ENCODE peak calls at places on chromosome 5, in eight cellular contexts. F, Q, W, T, U, Y, V and B are unnamed samples.

GRCh38 chr5:98872679-98873078 is 56.1 kb downstream of the CHD1 start:
- DNase-seq in F (no peak), Q (peak), W (no peak), T (no peak), U (peak), Y (no peak), V (peak), B (no peak)

GRCh38 chr5:113378960-113379541 is 55.7 kb downstream of the TSSK1B start:
- DNase-seq in F (peak), Q (peak), W (peak), T (peak), U (peak), Y (no peak), V (peak), B (no peak)

GRCh38 chr5:78112931-78113330 is 181.6 kb downstream of the AP3B1 start:
- DNase-seq in F (no peak), Q (no peak), W (no peak), T (no peak), U (no peak), Y (peak), V (no peak), B (no peak)

GRCh38 chr5:164627051-164627450 is 1121.6 kb downstream of the MAT2B start:
- DNase-seq in F (no peak), Q (no peak), W (no peak), T (no peak), U (no peak), Y (no peak), V (no peak), B (no peak)

GRCh38 chr5:147530801-147531389 is 21.0 kb upstream of the DPYSL3 start:
- DNase-seq in F (no peak), Q (peak), W (no peak), T (no peak), U (peak), Y (no peak), V (no peak), B (no peak)

GRCh38 chr5:154262376-154262775 is 71.8 kb downstream of the GALNT10 start:
- DNase-seq in F (no peak), Q (no peak), W (no peak), T (no peak), U (no peak), Y (no peak), V (no peak), B (no peak)

GRCh38 chr5:39013938-39014337 is 60.3 kb downstream of the RICTOR start:
- DNase-seq in F (no peak), Q (no peak), W (no peak), T (no peak), U (peak), Y (no peak), V (no peak), B (no peak)

GRCh38 chr5:100165309-100165708 is 369.9 kb upstream of the FAM174A start:
- DNase-seq in F (no peak), Q (no peak), W (no peak), T (no peak), U (no peak), Y (no peak), V (no peak), B (no peak)

GRCh38 chr5:171418982-171419662 is at the start of gene FGF18:
- DNase-seq in F (peak), Q (peak), W (no peak), T (peak), U (peak), Y (peak), V (peak), B (no peak)

GRCh38 chr5:73438048-73438896 is 10.3 kb downstream of the FOXD1 start:
- DNase-seq in F (no peak), Q (no peak), W (no peak), T (no peak), U (no peak), Y (no peak), V (no peak), B (no peak)

GRCh38 chr5:169696621-169697517 is 59.8 kb downstream of the DOCK2 start:
- DNase-seq in F (no peak), Q (peak), W (no peak), T (no peak), U (peak), Y (no peak), V (no peak), B (no peak)

GRCh38 chr5:177130211-177131018 is 3.2 kb upstream of the NSD1 start:
- DNase-seq in F (no peak), Q (peak), W (no peak), T (no peak), U (no peak), Y (peak), V (no peak), B (no peak)

GRCh38 chr5:147168578-147169327 is 66.1 kb upstream of the STK32A start:
- DNase-seq in F (no peak), Q (peak), W (no peak), T (no peak), U (peak), Y (no peak), V (peak), B (no peak)

GRCh38 chr5:35129921-35130485 is 82.3 kb upstream of the AGXT2 start:
- DNase-seq in F (no peak), Q (peak), W (no peak), T (no peak), U (peak), Y (no peak), V (no peak), B (no peak)

GRCh38 chr5:111227805-111228204 is 3.6 kb downstream of the CAMK4 start:
- DNase-seq in F (no peak), Q (peak), W (no peak), T (no peak), U (peak), Y (no peak), V (no peak), B (no peak)

GRCh38 chr5:131589510-131590348 is 45.3 kb downstream of the RAPGEF6 start:
- DNase-seq in F (no peak), Q (peak), W (no peak), T (no peak), U (peak), Y (no peak), V (peak), B (no peak)

GRCh38 chr5:33422191-33422590 is 18.6 kb upstream of the TARS1 start:
- DNase-seq in F (no peak), Q (no peak), W (no peak), T (no peak), U (no peak), Y (no peak), V (no peak), B (no peak)

GRCh38 chr5:29085142-29085541 is 2046.8 kb upstream of the CDH9 start:
- DNase-seq in F (no peak), Q (no peak), W (no peak), T (no peak), U (no peak), Y (no peak), V (no peak), B (no peak)

GRCh38 chr5:96142786-96143434 is 181.3 kb upstream of the ELL2 start:
- DNase-seq in F (no peak), Q (peak), W (no peak), T (no peak), U (peak), Y (no peak), V (no peak), B (no peak)

GRCh38 chr5:979100-979817 is 29.3 kb upstream of the NKD2 start:
- DNase-seq in F (no peak), Q (no peak), W (no peak), T (no peak), U (no peak), Y (no peak), V (no peak), B (no peak)

GRCh38 chr5:132825824-132826391 is 4.5 kb downstream of the SHROOM1 start:
- DNase-seq in F (no peak), Q (no peak), W (no peak), T (no peak), U (no peak), Y (peak), V (no peak), B (no peak)
- H3K4me3 ChIP-seq in F (no peak), Q (no peak), W (no peak), T (no peak), U (peak), Y (no peak), V (no peak), B (peak)

DNA sequence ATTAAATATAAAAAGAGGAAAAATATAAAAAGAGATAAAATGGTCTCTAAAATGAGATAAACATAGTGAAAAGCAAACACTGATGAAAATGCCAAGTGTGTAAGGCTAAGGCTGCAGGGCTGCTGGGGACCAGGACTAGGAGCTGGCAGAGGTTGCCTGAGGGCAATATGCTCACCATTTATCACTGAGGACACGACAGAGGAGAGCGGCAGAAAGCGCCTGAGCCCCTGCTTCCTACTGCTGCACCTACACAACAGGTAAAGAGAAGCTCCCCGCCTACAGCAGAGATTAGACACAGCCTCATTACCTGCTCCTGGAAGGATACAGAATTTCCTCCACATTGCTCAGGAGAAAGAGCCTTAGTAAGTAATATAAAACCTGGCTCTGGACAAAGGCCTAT is 70.7 kb upstream of the PPP1R2B start:
- DNase-seq in F (no peak), Q (no peak), W (no peak), T (no peak), U (no peak), Y (no peak), V (no peak), B (no peak)
- H3K27ac ChIP-seq in F (no peak), Q (no peak), W (no peak), T (no peak), U (no peak), Y (no peak), V (no peak), B (no peak)

GRCh38 chr5:145908206-145908945 is 28.0 kb upstream of the SH3RF2 start:
- DNase-seq in F (no peak), Q (no peak), W (no peak), T (no peak), U (no peak), Y (no peak), V (no peak), B (no peak)
- TF ChIP-seq CTCF in F (no peak), Q (no peak), W (no peak), T (no peak), U (no peak), Y (no peak), V (no peak), B (peak)

DNA sequence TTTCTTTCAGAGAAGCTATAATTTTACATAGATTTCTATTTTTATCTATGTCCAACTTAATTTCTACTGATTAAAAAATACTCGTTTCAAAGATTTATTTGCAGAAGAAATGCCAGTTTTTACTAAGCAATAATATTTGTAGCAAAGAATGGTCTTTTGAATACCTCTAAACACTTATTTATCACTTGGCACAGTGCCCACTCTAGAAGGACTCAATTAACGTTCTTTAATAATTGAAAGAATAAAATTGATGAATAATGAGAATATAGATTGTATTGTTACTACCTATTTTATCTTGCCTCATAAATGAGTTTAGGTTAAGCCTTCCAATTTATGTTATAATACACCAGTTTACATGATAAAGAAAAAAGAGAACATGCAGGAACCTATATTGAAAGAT is 889.7 kb upstream of the CDH9 start:
- DNase-seq in F (no peak), Q (no peak), W (no peak), T (no peak), U (no peak), Y (no peak), V (no peak), B (no peak)
- H3K4me3 ChIP-seq in F (no peak), Q (no peak), W (no peak), T (no peak), U (no peak), Y (no peak), V (no peak), B (no peak)

GRCh38 chr5:151295801-151296477 is 7.6 kb downstream of the SLC36A3 start:
- DNase-seq in F (no peak), Q (peak), W (no peak), T (no peak), U (no peak), Y (no peak), V (no peak), B (no peak)

GRCh38 chr5:151296974-151297373 is 6.6 kb downstream of the SLC36A3 start:
- DNase-seq in F (no peak), Q (no peak), W (no peak), T (no peak), U (no peak), Y (no peak), V (no peak), B (no peak)

GRCh38 chr5:151296478-151296830 is 7.1 kb downstream of the SLC36A3 start:
- DNase-seq in F (no peak), Q (no peak), W (no peak), T (no peak), U (no peak), Y (no peak), V (no peak), B (no peak)

GRCh38 chr5:151298465-151298864 is 5.1 kb downstream of the SLC36A3 start:
- DNase-seq in F (no peak), Q (peak), W (no peak), T (no peak), U (no peak), Y (no peak), V (no peak), B (no peak)

DNA sequence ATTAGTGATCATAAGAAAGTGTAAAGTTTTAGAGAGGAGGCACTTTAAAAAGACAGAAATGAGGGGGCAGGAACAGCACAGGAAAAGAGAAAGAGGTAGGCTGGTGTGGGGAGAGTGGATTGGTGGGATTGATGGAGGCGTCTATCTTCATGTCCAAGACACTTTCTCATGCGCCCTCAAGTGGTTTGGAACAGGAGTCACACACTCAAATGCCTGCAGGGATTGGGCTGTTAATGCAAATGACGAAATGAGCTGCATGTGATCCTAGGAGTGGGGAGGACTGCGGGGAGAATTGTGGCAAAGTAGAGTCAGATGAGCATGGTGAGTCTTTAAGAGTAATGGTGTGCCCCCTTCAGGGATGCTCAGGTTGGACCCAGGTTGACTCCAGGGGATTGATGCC is 5.5 kb downstream of the SLC36A3 start:
- DNase-seq in F (peak), Q (peak), W (no peak), T (no peak), U (no peak), Y (no peak), V (peak), B (no peak)
- H3K27ac ChIP-seq in F (no peak), Q (no peak), W (no peak), T (no peak), U (no peak), Y (no peak), V (no peak), B (no peak)

GRCh38 chr5:150989695-150990094 is 30.7 kb upstream of the GPX3 start:
- DNase-seq in F (no peak), Q (peak), W (no peak), T (no peak), U (no peak), Y (no peak), V (no peak), B (no peak)
- TF ChIP-seq CTCF in F (no peak), Q (peak), W (no peak), T (no peak), U (no peak), Y (no peak), V (no peak), B (no peak)